ENCODE peak calls at places on chromosome 1, in four cellular contexts. R, X, U and S are unnamed samples.

GRCh38 chr1:176602388-176603004 is 139.5 kb downstream of the PAPPA2 start:
- DNase-seq in X (no peak), U (no peak), R (no peak), S (no peak)

GRCh38 chr1:177334276-177334675 is 163.5 kb downstream of the BRINP2 start:
- DNase-seq in U (no peak), X (no peak), R (no peak), S (no peak)

GRCh38 chr1:174051956-174052355 is 29.8 kb upstream of the RC3H1 start:
- DNase-seq in R (no peak), U (no peak), X (no peak), S (no peak)

GRCh38 chr1:110076789-110077500 is 6.5 kb upstream of the ALX3 start:
- DNase-seq in R (no peak), X (no peak), U (no peak), S (no peak)

GRCh38 chr1:231774719-231775322 is 148.2 kb downstream of the DISC1 start:
- DNase-seq in X (no peak), U (no peak), R (no peak), S (no peak)

GRCh38 chr1:6037338-6037762 is 8.3 kb upstream of the KCNAB2 start:
- DNase-seq in R (peak), X (peak), U (no peak), S (peak)

GRCh38 chr1:118264326-118264725 is 79.3 kb upstream of the SPAG17 start:
- DNase-seq in R (no peak), X (no peak), U (no peak), S (no peak)

GRCh38 chr1:232599178-232600041 is 30.5 kb downstream of the SIPA1L2 start:
- DNase-seq in R (no peak), U (no peak), X (no peak), S (no peak)

DNA sequence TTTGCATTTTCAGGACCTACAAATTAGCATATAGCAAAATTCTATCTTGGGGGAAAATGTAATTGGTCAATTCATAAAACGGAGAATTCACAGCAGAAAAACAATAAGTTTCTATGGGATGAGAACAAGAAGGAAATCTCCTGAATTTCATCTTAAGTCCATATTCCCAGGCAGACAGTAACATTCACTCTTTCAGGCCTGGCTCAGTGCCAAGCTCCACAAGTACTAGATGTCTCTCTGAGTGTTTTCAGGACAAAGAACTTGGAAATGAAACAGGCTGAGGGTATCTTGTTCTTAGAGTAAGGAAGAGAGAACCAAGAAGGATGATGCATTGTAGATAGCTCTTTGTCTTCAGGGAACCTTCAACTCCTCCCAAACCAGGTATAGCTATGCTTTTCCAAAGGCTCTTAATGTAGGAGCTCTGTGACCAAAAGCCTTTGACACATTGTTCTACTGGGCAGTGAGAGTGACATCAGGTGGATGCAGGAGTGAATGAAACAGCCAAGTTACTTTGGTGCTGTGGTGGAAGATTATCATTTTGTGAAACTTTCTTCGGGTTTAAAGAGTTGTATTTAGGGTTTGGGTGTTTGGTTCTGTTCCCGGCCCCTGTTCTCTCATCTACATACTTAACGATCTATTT is 298.3 kb downstream of the GPATCH2 start:
- DNase-seq in U (no peak), X (no peak), R (no peak), S (no peak)
- TF ChIP-seq CTCF in U (no peak), X (no peak), R (no peak), S (no peak)

DNA sequence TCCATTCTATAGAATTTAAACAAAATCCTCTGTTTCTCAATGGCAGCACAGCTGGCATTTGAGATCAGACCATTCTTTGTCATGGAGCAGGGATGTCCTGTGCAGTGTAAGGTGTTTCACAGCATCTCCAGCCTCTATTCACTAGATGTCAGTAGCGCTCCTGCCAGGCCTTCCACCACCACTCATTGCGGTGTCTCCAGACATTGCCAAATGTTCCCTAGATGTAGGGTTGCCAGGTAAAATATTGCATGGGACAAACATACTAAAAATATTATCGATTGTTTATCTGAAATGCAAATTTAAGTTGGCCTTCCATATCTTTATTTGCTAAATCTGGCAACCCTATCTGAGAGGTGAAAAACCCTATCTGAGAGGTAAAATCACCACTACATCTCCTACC is 11.7 kb downstream of the ITLN2 start:
- DNase-seq in R (no peak), U (no peak), X (no peak), S (no peak)
- TF ChIP-seq CTCF in R (peak), U (no peak), X (no peak), S (no peak)

DNA sequence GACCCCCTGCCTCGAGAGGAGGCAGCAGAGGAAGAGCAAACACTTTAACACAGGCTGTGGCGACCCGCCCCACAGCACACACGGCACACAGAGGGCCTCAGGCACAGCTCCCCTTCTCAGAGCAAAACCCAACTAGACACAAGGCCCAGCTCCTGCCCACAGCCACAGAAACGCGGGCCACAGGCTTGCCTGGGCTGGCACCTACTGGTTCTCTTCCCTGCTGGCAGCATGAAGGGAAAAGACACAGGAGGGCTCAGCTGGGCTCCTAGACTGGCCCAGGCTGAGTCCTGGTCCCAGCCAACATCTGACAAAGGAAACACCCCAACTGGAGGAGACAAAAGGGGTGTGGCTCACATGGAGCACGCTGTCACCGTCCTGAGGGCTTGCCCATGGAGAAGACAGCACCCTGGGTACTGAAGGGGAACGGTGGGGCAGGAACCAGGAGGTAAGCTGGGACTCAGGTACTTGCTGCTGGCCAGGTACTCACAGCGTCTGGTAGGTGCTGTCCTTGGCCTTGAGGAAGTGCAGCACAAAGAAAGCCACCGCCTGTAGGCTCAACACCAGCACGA is 3.5 kb downstream of the CD164L2 start:
- DNase-seq in X (no peak), R (no peak), U (no peak), S (no peak)
- TF ChIP-seq CTCF in X (no peak), R (no peak), U (no peak), S (no peak)

GRCh38 chr1:115137191-115137590 is 47.9 kb upstream of the TSPAN2 start:
- DNase-seq in R (no peak), X (no peak), U (no peak), S (no peak)
- TF ChIP-seq CTCF in R (no peak), X (no peak), U (no peak), S (no peak)

GRCh38 chr1:17137441-17137840 is 18.2 kb upstream of the PADI2 start:
- DNase-seq in U (no peak), R (no peak), X (no peak), S (no peak)

GRCh38 chr1:17135530-17135929 is 16.3 kb upstream of the PADI2 start:
- DNase-seq in X (no peak), R (no peak), U (no peak), S (no peak)

GRCh38 chr1:17136936-17137335 is 17.7 kb upstream of the PADI2 start:
- DNase-seq in R (no peak), X (no peak), U (no peak), S (no peak)

GRCh38 chr1:17134724-17135123 is 15.5 kb upstream of the PADI2 start:
- DNase-seq in X (no peak), U (no peak), R (no peak), S (no peak)

GRCh38 chr1:17136145-17136544 is 16.9 kb upstream of the PADI2 start:
- DNase-seq in X (no peak), R (no peak), U (no peak), S (no peak)
- TF ChIP-seq CTCF in X (no peak), R (no peak), U (no peak), S (no peak)